ENCODE peak calls at places on chromosomes 1 and 21, in four cellular contexts. One of them, this sample, is unnamed. For H3K4me1, the result is how much of the 10 kb centered on the place peaks cover.

GRCh38 chr1:235920596-235921375 is 54.1 kb upstream of the LYST start:
- DNase-seq in transverse colon: peak
- DNase-seq in thoracic aorta: no peak
- DNase-seq in Peyer's patch: no peak
- DNase-seq in this sample: no peak

GRCh38 chr1:241918879-241919278 is 38.7 kb upstream of the BECN2 start:
- DNase-seq in transverse colon: no peak
- DNase-seq in thoracic aorta: peak
- DNase-seq in Peyer's patch: no peak
- DNase-seq in this sample: no peak

GRCh38 chr1:247386217-247386616 is 29.8 kb upstream of the NLRP3 start:
- DNase-seq in transverse colon: no peak
- DNase-seq in Peyer's patch: no peak
- DNase-seq in thoracic aorta: no peak
- DNase-seq in this sample: no peak

GRCh38 chr1:10892138-10893065 is 96.0 kb upstream of the CASZ1 start:
- DNase-seq in transverse colon: no peak
- DNase-seq in Peyer's patch: no peak
- DNase-seq in thoracic aorta: no peak
- DNase-seq in this sample: no peak

GRCh38 chr1:21344098-21344749 is 54.0 kb upstream of the ECE1 start:
- DNase-seq in Peyer's patch: no peak
- DNase-seq in thoracic aorta: no peak
- DNase-seq in transverse colon: peak
- DNase-seq in this sample: no peak

GRCh38 chr1:179882253-179883039 is at the start of gene TOR1AIP1:
- DNase-seq in transverse colon: peak
- DNase-seq in Peyer's patch: peak
- DNase-seq in thoracic aorta: peak
- DNase-seq in this sample: peak

GRCh38 chr1:210447456-210448057 is 118.9 kb downstream of the HHAT start:
- DNase-seq in transverse colon: no peak
- DNase-seq in Peyer's patch: no peak
- DNase-seq in thoracic aorta: no peak
- DNase-seq in this sample: no peak

GRCh38 chr1:46166521-46167462 is 8.1 kb upstream of the TSPAN1 start:
- DNase-seq in transverse colon: no peak
- DNase-seq in Peyer's patch: peak
- DNase-seq in thoracic aorta: no peak
- DNase-seq in this sample: peak

GRCh38 chr21:31340942-31341487 is 3.0 kb downstream of the TIAM1 start:
- DNase-seq in transverse colon: no peak
- DNase-seq in Peyer's patch: no peak
- DNase-seq in thoracic aorta: no peak
- DNase-seq in this sample: no peak

GRCh38 chr1:228363686-228364067 is 43.0 kb downstream of the TRIM11 start:
- DNase-seq in transverse colon: no peak
- DNase-seq in Peyer's patch: no peak
- DNase-seq in thoracic aorta: no peak
- DNase-seq in this sample: no peak

GRCh38 chr21:45303751-45304150 is 16.1 kb upstream of the POFUT2 start:
- DNase-seq in thoracic aorta: no peak
- DNase-seq in Peyer's patch: no peak
- DNase-seq in transverse colon: no peak
- DNase-seq in this sample: no peak
- H3K4me1 ChIP-seq in thoracic aorta: under half
- H3K4me1 ChIP-seq in Peyer's patch: under half
- H3K4me1 ChIP-seq in transverse colon: under half
- H3K4me1 ChIP-seq in this sample: under half

GRCh38 chr21:45982758-45983731 is 1.5 kb downstream of the COL6A1 start:
- DNase-seq in thoracic aorta: no peak
- DNase-seq in transverse colon: peak
- DNase-seq in Peyer's patch: no peak
- DNase-seq in this sample: no peak

GRCh38 chr21:45986316-45987051 is 4.9 kb downstream of the COL6A1 start:
- DNase-seq in transverse colon: peak
- DNase-seq in thoracic aorta: no peak
- DNase-seq in Peyer's patch: no peak
- DNase-seq in this sample: no peak

GRCh38 chr21:45983981-45984551 is 2.5 kb downstream of the COL6A1 start:
- DNase-seq in Peyer's patch: no peak
- DNase-seq in thoracic aorta: no peak
- DNase-seq in transverse colon: peak
- DNase-seq in this sample: peak

GRCh38 chr21:45985471-45986315 is 4.1 kb downstream of the COL6A1 start:
- DNase-seq in thoracic aorta: peak
- DNase-seq in Peyer's patch: no peak
- DNase-seq in transverse colon: peak
- DNase-seq in this sample: no peak

DNA sequence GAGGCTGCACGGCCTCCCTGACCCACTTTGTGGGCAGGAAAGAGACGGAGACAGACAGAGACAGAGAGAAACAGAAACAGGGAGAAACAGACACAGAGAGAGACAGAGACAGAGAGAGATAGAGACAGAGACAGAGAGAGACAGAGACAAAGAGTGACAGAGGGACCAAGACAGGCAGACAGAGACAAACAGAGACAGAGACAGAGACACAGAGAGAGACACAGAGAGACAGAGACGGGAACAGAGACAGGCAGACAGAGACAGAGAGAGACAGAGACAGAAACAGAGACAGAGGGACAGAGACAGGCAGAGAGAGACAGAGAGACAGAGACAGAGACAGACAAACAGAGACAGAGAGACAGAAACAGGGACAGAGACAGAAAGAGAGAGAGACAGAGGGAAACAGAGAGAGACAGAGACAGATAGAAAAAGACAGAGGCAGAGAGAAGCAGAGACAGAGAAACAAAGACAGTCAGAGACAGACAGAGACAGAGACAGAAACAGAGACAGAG is 3.1 kb downstream of the COL6A1 start:
- DNase-seq in Peyer's patch: no peak
- DNase-seq in thoracic aorta: no peak
- DNase-seq in transverse colon: no peak
- DNase-seq in this sample: no peak
- H3K27ac ChIP-seq in Peyer's patch: peak
- H3K27ac ChIP-seq in thoracic aorta: peak
- H3K27ac ChIP-seq in transverse colon: peak
- H3K27ac ChIP-seq in this sample: no peak

DNA sequence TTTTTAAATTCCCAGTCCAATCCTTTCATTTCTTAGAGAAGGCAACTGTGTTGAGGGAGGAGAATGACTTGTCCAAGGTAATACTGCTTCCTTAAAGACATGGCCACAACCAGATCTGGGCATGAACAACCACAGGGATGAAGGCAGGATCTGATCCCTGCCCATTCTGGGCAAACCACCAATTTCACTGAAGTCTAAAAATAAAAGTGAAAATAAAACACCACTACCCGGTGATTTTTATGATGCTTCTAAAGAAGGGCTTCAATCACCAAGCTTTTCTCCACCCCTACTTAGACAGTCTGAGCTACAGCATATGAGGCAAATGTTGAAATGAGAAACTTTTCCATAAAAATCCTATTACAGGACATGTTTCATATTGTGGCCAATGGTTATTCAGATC is 133.0 kb downstream of the PTPN14 start:
- DNase-seq in transverse colon: no peak
- DNase-seq in Peyer's patch: no peak
- DNase-seq in thoracic aorta: no peak
- DNase-seq in this sample: no peak
- H3K4me1 ChIP-seq in transverse colon: under half
- H3K4me1 ChIP-seq in Peyer's patch: under half
- H3K4me1 ChIP-seq in thoracic aorta: under half
- H3K4me1 ChIP-seq in this sample: under half

DNA sequence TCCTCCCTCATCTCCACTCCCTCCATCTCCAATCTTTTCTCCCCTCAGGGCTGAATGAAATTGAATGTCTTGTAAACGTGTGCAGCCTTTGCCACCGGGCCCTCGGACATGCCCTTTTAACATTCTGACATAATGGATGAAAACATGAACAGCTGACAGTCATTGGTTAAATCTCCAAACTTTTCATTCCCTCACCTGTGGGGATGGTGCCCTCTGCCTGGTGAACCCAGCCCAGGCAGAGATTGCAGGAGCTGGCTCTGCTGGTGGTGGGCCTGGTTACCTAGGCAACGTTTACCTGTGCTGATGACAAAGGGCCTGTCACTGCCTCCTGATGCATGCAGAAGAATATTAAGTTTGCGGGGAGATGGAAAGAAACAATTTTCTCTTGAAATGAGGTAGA is 21.3 kb downstream of the ST6GALNAC3 start:
- DNase-seq in thoracic aorta: no peak
- DNase-seq in transverse colon: no peak
- DNase-seq in Peyer's patch: no peak
- DNase-seq in this sample: no peak
- H3K27ac ChIP-seq in thoracic aorta: no peak
- H3K27ac ChIP-seq in transverse colon: no peak
- H3K27ac ChIP-seq in Peyer's patch: no peak
- H3K27ac ChIP-seq in this sample: no peak

GRCh38 chr21:35046223-35046690 is 2.8 kb downstream of the RUNX1 start:
- DNase-seq in Peyer's patch: no peak
- DNase-seq in transverse colon: no peak
- DNase-seq in thoracic aorta: no peak
- DNase-seq in this sample: no peak

GRCh38 chr21:35046880-35047229 is 2.2 kb downstream of the RUNX1 start:
- DNase-seq in thoracic aorta: no peak
- DNase-seq in transverse colon: no peak
- DNase-seq in Peyer's patch: no peak
- DNase-seq in this sample: no peak

GRCh38 chr21:35044770-35045538 is 4.1 kb downstream of the RUNX1 start:
- DNase-seq in Peyer's patch: no peak
- DNase-seq in transverse colon: no peak
- DNase-seq in thoracic aorta: no peak
- DNase-seq in this sample: no peak

GRCh38 chr21:35044128-35044527 is 5.0 kb downstream of the RUNX1 start:
- DNase-seq in thoracic aorta: no peak
- DNase-seq in transverse colon: peak
- DNase-seq in Peyer's patch: no peak
- DNase-seq in this sample: no peak

GRCh38 chr21:35045539-35046222 is 3.4 kb downstream of the RUNX1 start:
- DNase-seq in transverse colon: no peak
- DNase-seq in Peyer's patch: no peak
- DNase-seq in thoracic aorta: no peak
- DNase-seq in this sample: peak
- H3K4me1 ChIP-seq in transverse colon: under half
- H3K4me1 ChIP-seq in Peyer's patch: under half
- H3K4me1 ChIP-seq in thoracic aorta: under half
- H3K4me1 ChIP-seq in this sample: half or more

GRCh38 chr1:33257759-33258712 is 1.7 kb downstream of the ZNF362 start:
- DNase-seq in Peyer's patch: peak
- DNase-seq in thoracic aorta: no peak
- DNase-seq in transverse colon: peak
- DNase-seq in this sample: no peak
- H3K27ac ChIP-seq in Peyer's patch: peak
- H3K27ac ChIP-seq in thoracic aorta: peak
- H3K27ac ChIP-seq in transverse colon: peak
- H3K27ac ChIP-seq in this sample: no peak

DNA sequence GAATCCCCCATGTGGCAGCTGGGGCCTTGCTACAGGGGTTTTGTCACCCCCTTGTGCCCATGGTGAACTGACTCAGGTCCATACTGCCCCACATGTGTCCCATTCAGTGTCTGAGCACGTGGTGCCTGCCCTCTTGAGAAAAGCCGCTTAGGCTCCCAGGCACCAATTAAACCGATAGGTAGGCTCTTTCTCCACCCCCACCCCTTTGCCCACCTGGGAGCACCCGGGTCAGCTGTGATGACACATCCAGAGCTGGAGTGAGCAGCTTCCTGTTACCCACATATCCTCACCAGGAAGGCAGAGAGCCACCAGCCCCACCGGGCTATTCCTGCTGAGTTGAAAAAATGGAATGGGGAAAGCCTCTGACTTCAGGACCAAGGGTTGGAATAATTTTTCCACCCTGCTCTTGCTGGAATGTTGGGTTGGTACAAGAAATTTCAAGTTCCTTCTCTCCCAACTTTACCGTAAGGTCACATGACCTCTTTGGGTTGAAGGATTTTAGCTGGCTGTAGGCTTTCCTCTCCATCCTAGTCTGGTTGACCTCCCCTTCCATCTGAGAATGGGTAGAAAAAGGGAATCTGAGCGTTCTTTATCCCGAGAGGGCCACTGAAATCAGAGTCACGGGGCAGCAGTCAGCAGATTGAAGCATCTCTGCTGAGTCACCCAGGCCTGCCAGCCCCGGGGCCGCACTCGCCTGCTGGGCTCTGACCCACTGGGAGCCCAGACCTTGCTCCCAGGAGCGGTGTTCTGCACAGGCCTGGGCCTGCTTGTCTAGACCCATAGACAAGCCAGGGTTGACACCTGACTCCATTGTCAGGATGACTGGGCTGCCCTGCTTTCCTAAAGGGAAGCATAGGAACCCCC is 30.8 kb downstream of the TMCC2 start:
- DNase-seq in thoracic aorta: no peak
- DNase-seq in Peyer's patch: no peak
- DNase-seq in transverse colon: no peak
- DNase-seq in this sample: no peak
- H3K4me1 ChIP-seq in thoracic aorta: under half
- H3K4me1 ChIP-seq in Peyer's patch: under half
- H3K4me1 ChIP-seq in transverse colon: under half
- H3K4me1 ChIP-seq in this sample: under half

GRCh38 chr21:33828577-33828976 is 87.0 kb downstream of the ATP5PO start:
- DNase-seq in transverse colon: no peak
- DNase-seq in thoracic aorta: no peak
- DNase-seq in Peyer's patch: no peak
- DNase-seq in this sample: no peak

GRCh38 chr21:33828083-33828482 is 87.5 kb downstream of the ATP5PO start:
- DNase-seq in transverse colon: no peak
- DNase-seq in Peyer's patch: no peak
- DNase-seq in thoracic aorta: no peak
- DNase-seq in this sample: no peak

GRCh38 chr21:33825419-33825818 is 90.2 kb downstream of the ATP5PO start:
- DNase-seq in transverse colon: no peak
- DNase-seq in thoracic aorta: no peak
- DNase-seq in Peyer's patch: no peak
- DNase-seq in this sample: no peak

GRCh38 chr21:33824156-33824941 is 91.3 kb downstream of the ATP5PO start:
- DNase-seq in transverse colon: no peak
- DNase-seq in thoracic aorta: no peak
- DNase-seq in Peyer's patch: no peak
- DNase-seq in this sample: no peak

GRCh38 chr21:33825898-33826297 is 89.7 kb downstream of the ATP5PO start:
- DNase-seq in transverse colon: no peak
- DNase-seq in Peyer's patch: no peak
- DNase-seq in thoracic aorta: no peak
- DNase-seq in this sample: no peak
- H3K27ac ChIP-seq in transverse colon: peak
- H3K27ac ChIP-seq in Peyer's patch: no peak
- H3K27ac ChIP-seq in thoracic aorta: peak
- H3K27ac ChIP-seq in this sample: no peak

DNA sequence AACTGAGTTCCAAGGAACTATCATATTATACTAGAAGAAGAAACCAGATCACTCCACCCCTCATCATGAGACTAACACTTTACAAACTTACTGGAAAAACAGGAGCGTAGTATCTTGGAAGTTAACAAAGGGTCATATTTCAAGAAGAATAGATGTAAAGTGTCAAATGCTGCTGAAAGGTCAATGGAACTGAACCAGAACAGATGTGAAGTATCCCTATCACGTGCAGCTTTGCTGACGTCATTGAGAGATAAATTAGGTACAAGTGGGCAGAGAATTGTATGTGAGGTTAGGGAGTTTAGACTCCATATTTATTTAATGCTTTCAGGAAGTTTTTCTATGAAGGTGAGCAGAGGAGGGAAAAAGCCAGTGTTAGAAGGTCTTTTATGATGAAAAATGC is 483.0 kb downstream of the NCAM2 start:
- DNase-seq in thoracic aorta: no peak
- DNase-seq in transverse colon: no peak
- DNase-seq in Peyer's patch: no peak
- DNase-seq in this sample: no peak
- H3K4me1 ChIP-seq in thoracic aorta: under half
- H3K4me1 ChIP-seq in transverse colon: under half
- H3K4me1 ChIP-seq in Peyer's patch: under half
- H3K4me1 ChIP-seq in this sample: under half